ENCODE peak calls at places on chromosomes 13 and 19, in eight cellular contexts. Y is pancreas; Q is brain microvascular endothelial cell; X is AG04450; Z is heart right ventricle; W is CD4-positive, CD25-positive, alpha-beta regulatory T cell; R is cardiac muscle cell; N is aorta. T is an unnamed sample.

GRCh38 chr13:103238441-103238840 is 172.2 kb upstream of the SLC10A2 start:
- DNase-seq in X (no peak), N (no peak), W (no peak), Z (no peak), R (no peak), Y (no peak), Q (no peak), T (no peak)

GRCh38 chr13:75384881-75385707 is 96.9 kb downstream of the TBC1D4 start:
- DNase-seq in Z (no peak), X (no peak), R (no peak), Y (no peak), Q (no peak), N (no peak), W (peak), T (no peak)

GRCh38 chr19:33552191-33552927 is 30.8 kb upstream of the PEPD start:
- DNase-seq in W (no peak), X (no peak), Z (no peak), Y (no peak), R (no peak), Q (no peak), N (peak), T (no peak)

GRCh38 chr13:28411859-28412353 is 83.0 kb downstream of the FLT1 start:
- DNase-seq in Q (peak), Z (no peak), W (no peak), R (no peak), X (no peak), Y (no peak), N (no peak), T (no peak)

GRCh38 chr19:44207126-44207803 is 5.1 kb upstream of the ZNF227 start:
- DNase-seq in Q (peak), N (peak), W (peak), X (peak), R (peak), Y (peak), Z (peak), T (peak)

GRCh38 chr19:44024900-44025216 is 321 bp upstream of the ZNF222 start:
- DNase-seq in N (no peak), R (no peak), W (no peak), X (no peak), Y (no peak), Q (no peak), Z (no peak), T (no peak)

GRCh38 chr19:18141031-18141430 is 11.9 kb upstream of the PIK3R2 start:
- DNase-seq in N (no peak), Z (no peak), R (no peak), X (no peak), Q (no peak), W (no peak), Y (no peak), T (no peak)

GRCh38 chr13:23610187-23610576 is 40.0 kb downstream of the TNFRSF19 start:
- DNase-seq in Q (peak), N (no peak), Y (no peak), Z (peak), X (no peak), R (no peak), W (no peak), T (no peak)

GRCh38 chr19:51777570-51778460 is 16.8 kb downstream of the FPR2 start:
- DNase-seq in N (peak), W (peak), X (peak), Y (peak), Z (peak), Q (peak), R (peak), T (peak)

GRCh38 chr19:36916991-36917390 is 859 bp downstream of the ZNF568 start:
- DNase-seq in Q (peak), Z (no peak), N (no peak), W (no peak), X (no peak), R (peak), Y (no peak), T (peak)

GRCh38 chr13:18233783-18234299 is 947.8 kb downstream of the TUBA3C start:
- DNase-seq in Q (no peak), N (no peak), W (no peak), Z (no peak), X (no peak), R (no peak), Y (no peak), T (no peak)
- H3K4me3 ChIP-seq in Q (no peak), N (no peak), W (no peak), Z (no peak), X (no peak), R (no peak), Y (no peak), T (no peak)

DNA sequence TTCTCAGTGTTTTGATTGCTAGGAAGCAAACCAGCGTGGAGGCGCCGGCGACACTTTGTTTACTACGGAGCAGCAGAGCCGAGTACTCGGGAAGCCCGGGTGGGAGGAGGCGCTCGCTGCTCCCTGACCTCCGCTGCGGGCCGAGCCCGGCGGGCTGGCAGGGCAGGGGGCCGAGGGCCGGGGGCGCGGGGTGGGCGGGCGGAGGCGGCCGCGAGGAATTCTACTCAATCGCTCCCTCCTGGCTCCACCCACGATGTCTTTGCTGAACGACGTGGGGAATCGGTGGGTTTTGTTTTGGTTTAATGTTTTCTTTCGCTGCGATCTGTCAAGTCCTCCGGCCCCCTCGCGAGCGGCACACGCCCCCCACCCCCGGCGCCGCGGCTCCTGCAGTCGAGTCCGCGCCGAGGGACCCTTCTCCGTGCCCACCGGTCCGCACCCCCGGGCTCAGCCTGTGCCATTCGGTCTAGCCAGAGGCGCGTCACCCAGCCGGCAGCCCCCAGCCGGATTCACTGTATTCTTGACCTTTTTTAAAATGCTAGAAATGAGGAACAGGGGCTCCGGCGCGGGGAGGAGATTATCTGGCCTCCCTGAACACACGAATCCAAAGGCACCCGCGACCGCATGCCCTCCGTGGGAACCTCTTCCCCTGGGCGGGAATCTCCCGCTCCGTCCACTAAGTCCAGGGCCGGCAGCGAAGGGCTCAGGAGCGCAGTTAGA is 622 bp upstream of the FOXO1 start:
- DNase-seq in Y (peak), X (no peak), Z (peak), W (no peak), N (peak), R (peak), Q (no peak), T (peak)
- H3K27ac ChIP-seq in Y (peak), X (no peak), Z (peak), W (peak), N (peak), R (no peak), Q (peak), T (peak)

DNA sequence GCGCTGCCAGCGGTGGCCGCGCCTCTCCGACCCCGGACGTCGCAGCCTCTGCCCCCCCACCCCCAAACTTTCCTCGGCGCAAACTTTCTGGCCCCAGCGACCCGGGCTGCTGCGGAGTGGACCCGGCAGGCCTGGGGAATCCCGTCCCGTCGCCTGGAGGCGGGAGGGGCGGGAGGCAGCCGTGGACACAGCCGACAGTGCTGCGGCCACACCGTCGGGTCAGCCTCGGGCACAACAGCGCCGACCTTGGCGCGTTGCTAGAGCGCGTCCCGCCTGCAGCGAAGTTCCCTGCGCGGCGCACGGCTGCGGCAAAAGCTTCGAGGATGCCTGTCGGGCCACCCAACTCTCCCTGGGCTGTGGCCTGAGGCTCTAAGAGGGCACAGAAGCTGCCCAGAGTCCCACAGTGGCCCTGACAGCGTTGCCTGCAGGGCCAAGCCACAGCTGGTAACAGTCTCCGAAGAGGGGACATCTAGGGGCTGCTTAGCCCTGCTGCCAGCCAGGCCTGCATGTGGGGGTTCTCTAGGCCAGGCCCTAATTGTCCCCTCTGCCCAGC is 1.3 kb downstream of the NFIX start:
- DNase-seq in W (no peak), Z (peak), Q (no peak), N (no peak), X (no peak), R (no peak), Y (peak), T (peak)
- H3K4me3 ChIP-seq in W (no peak), Z (peak), Q (peak), N (peak), X (peak), R (peak), Y (peak), T (no peak)

GRCh38 chr13:50124536-50125305 is 109.5 kb downstream of the KCNRG start:
- DNase-seq in Y (peak), Z (peak), Q (no peak), X (no peak), N (peak), R (peak), W (peak), T (peak)

GRCh38 chr13:50123862-50124535 is 108.8 kb downstream of the KCNRG start:
- DNase-seq in N (peak), X (peak), Z (peak), R (peak), Y (peak), Q (peak), W (peak), T (peak)

GRCh38 chr13:50123515-50123861 is 108.2 kb downstream of the KCNRG start:
- DNase-seq in Q (no peak), Z (no peak), N (no peak), W (no peak), X (no peak), R (no peak), Y (no peak), T (no peak)

GRCh38 chr13:50122465-50122864 is 107.2 kb downstream of the KCNRG start:
- DNase-seq in Y (no peak), W (no peak), X (no peak), R (no peak), N (no peak), Q (no peak), Z (no peak), T (peak)

GRCh38 chr13:50123002-50123401 is 107.8 kb downstream of the KCNRG start:
- DNase-seq in X (no peak), Q (no peak), Y (no peak), N (no peak), R (no peak), W (no peak), Z (no peak), T (peak)
- H3K27ac ChIP-seq in X (no peak), Q (no peak), Y (peak), N (peak), R (no peak), W (peak), Z (peak), T (no peak)

GRCh38 chr13:98766716-98767115 is 14.2 kb upstream of the SLC15A1 start:
- DNase-seq in Z (no peak), W (no peak), N (no peak), X (no peak), Y (no peak), R (no peak), Q (no peak), T (no peak)

GRCh38 chr13:98761126-98761978 is 8.9 kb upstream of the SLC15A1 start:
- DNase-seq in Z (no peak), X (peak), N (no peak), W (peak), R (no peak), Q (peak), Y (no peak), T (no peak)

GRCh38 chr13:98766120-98766519 is 13.6 kb upstream of the SLC15A1 start:
- DNase-seq in Y (no peak), R (no peak), N (no peak), X (no peak), Q (no peak), Z (no peak), W (no peak), T (no peak)

DNA sequence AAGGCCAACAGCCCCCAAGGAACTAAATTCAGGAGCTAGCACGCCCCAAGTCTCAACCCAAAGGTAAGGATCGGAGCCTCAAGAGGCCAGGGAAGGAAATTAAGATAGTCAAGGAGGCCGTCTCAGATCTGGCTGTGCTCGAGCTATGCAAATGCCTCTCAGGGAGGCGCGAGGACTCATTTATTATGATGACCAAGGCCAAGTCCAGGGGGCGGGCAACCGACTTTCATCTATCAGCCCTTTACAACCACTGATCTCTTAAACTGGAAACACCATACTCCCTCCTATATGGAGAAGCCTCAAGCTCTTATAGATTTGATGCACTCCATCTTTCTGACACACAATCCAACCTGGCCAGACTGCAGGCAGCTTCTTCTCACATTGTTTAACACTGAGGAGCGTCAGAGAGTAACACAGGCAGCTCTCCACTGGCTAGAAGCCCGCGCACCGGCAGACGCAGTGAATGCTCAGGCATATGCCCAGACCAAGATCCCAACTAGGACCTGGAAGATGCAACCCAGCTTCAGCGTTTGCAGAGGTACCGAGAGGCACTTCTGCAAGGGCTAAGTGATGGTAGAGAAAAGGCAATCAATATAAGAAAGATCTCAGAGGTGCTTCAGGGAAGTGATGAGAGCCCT is 9.6 kb upstream of the SLC15A1 start:
- DNase-seq in X (no peak), Z (no peak), Q (no peak), N (no peak), Y (no peak), W (no peak), R (no peak), T (no peak)
- H3K4me3 ChIP-seq in X (peak), Z (peak), Q (no peak), N (no peak), Y (no peak), W (peak), R (no peak), T (no peak)

DNA sequence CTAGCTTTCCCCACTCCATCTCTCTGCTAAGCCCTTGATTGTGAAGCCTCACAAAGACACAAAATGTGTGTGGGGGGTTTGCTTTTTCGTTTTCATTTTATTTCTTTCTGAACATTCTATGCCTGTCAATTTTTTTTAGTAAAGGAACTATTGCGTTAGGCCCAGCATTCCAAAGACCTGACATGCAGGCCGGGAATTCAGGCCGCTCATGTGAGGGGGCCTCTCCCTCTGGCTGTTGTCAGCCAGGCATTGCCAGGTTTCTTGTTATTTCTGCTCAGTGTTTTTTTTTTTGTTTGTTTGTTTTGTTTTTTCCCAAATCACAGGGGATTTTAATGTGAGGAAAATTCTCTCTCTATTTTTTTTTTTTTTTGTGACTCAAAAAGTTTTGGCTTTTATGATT is 10.3 kb upstream of the MEDAG start:
- DNase-seq in R (peak), Q (peak), W (no peak), N (peak), Y (no peak), Z (peak), X (peak), T (peak)
- H3K27ac ChIP-seq in R (no peak), Q (peak), W (no peak), N (peak), Y (no peak), Z (peak), X (peak), T (no peak)

GRCh38 chr13:112104873-112105234 is 37.9 kb downstream of the SOX1 start:
- DNase-seq in W (no peak), Z (no peak), Q (no peak), X (no peak), Y (no peak), N (no peak), R (no peak), T (no peak)

GRCh38 chr13:112105244-112105681 is 38.3 kb downstream of the SOX1 start:
- DNase-seq in Z (no peak), W (no peak), N (no peak), R (no peak), Q (no peak), Y (no peak), X (no peak), T (no peak)

GRCh38 chr13:112105884-112106283 is 38.9 kb downstream of the SOX1 start:
- DNase-seq in Z (no peak), Q (no peak), Y (no peak), W (no peak), N (no peak), R (peak), X (no peak), T (peak)

GRCh38 chr13:112107289-112107688 is 40.3 kb downstream of the SOX1 start:
- DNase-seq in Y (no peak), R (no peak), N (no peak), W (no peak), X (no peak), Z (no peak), Q (no peak), T (no peak)

GRCh38 chr13:112106467-112107141 is 39.7 kb downstream of the SOX1 start:
- DNase-seq in W (no peak), X (no peak), Y (no peak), Z (no peak), Q (no peak), N (no peak), R (no peak), T (peak)
- H3K4me3 ChIP-seq in W (no peak), X (no peak), Y (no peak), Z (no peak), Q (no peak), N (no peak), R (no peak), T (no peak)

GRCh38 chr19:55152017-55152416 is 3.0 kb upstream of the TNNT1 start:
- DNase-seq in Y (no peak), Z (no peak), X (no peak), N (no peak), W (peak), Q (no peak), R (no peak), T (no peak)

GRCh38 chr19:55157064-55157908 is at the start of gene TNNI3:
- DNase-seq in X (no peak), Q (no peak), N (no peak), Z (peak), W (no peak), Y (no peak), R (no peak), T (no peak)

GRCh38 chr19:55149078-55150003 is at the start of gene TNNT1:
- DNase-seq in N (no peak), W (no peak), R (peak), Z (no peak), Y (no peak), X (no peak), Q (no peak), T (peak)

GRCh38 chr19:55156202-55157063 is 1.1 kb downstream of the TNNI3 start:
- DNase-seq in Z (peak), N (no peak), X (no peak), Y (peak), W (no peak), Q (peak), R (peak), T (peak)

DNA sequence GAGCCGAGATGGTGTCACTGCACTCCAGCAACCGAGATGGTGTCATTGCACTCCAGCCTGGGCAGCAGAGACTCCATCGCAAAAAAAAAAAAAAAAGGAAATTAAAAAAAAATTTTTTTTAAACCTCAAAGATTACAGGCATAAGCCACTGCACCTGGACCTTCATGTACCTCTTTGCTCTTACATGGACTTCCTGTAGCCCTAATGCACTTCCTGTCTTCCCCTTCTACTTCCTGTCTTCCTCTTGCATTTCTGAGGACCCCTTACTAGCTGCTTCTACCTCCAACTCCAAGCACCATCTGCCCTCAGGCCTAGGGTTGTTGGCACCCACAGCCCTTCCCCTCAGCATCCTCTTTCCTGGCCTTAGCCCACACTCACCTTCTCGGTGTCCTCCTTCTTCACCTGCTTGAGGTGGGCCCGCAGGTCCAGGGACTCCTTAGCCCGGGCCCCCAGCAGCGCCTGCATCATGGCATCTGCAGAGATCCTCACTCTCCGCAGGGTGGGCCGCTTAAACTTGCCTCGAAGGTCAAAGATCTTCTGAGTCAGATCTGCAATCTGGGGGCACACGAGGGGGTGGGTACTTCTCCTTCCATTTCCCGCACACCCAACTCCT is 3.8 kb downstream of the TNNI3 start:
- DNase-seq in Y (no peak), Q (no peak), X (no peak), Z (no peak), N (no peak), R (no peak), W (no peak), T (no peak)
- H3K27ac ChIP-seq in Y (no peak), Q (no peak), X (no peak), Z (peak), N (no peak), R (no peak), W (no peak), T (no peak)

GRCh38 chr19:45876161-45876410 is 9.9 kb downstream of the IRF2BP1 start:
- DNase-seq in N (no peak), R (no peak), W (peak), Q (no peak), Y (no peak), Z (no peak), X (no peak), T (no peak)
- H3K4me3 ChIP-seq in N (no peak), R (no peak), W (no peak), Q (no peak), Y (no peak), Z (no peak), X (no peak), T (no peak)

T was measured in mesendoderm.